ENCODE peak calls at places on chromosomes 7 and 10, in five cellular contexts. One of them, this sample, is unnamed.
A peak's percentile ranks its signal among the peaks of the same experiment; 100 is the strongest.

GRCh38 chr10:3500408-3500856 is 284.6 kb downstream of the KLF6 start:
- DNase-seq in uterus: no peak
- DNase-seq in OCI-LY7: no peak
- DNase-seq in upper lobe of right lung: peak; percentile 79
- DNase-seq in HCT116: no peak
- DNase-seq in this sample: peak; percentile 100

GRCh38 chr10:67115972-67116371 is 190.1 kb downstream of the LRRTM3 start:
- DNase-seq in uterus: no peak
- DNase-seq in OCI-LY7: no peak
- DNase-seq in upper lobe of right lung: no peak
- DNase-seq in HCT116: peak; percentile 51
- DNase-seq in this sample: peak; percentile 71

GRCh38 chr7:151199196-151199874 is 11.0 kb downstream of the H2BK1 start:
- DNase-seq in uterus: peak; percentile 48
- DNase-seq in OCI-LY7: no peak
- DNase-seq in upper lobe of right lung: no peak
- DNase-seq in HCT116: no peak
- DNase-seq in this sample: no peak

GRCh38 chr7:111424768-111425167 is 137.5 kb downstream of the IMMP2L start:
- DNase-seq in uterus: no peak
- DNase-seq in OCI-LY7: no peak
- DNase-seq in upper lobe of right lung: no peak
- DNase-seq in HCT116: no peak
- DNase-seq in this sample: peak; percentile 64

GRCh38 chr10:128642502-128642901 is 516.3 kb upstream of the MKI67 start:
- DNase-seq in uterus: no peak
- DNase-seq in OCI-LY7: no peak
- DNase-seq in upper lobe of right lung: no peak
- DNase-seq in HCT116: no peak
- DNase-seq in this sample: no peak

GRCh38 chr7:30062587-30062986 is 34.4 kb downstream of the PLEKHA8 start:
- DNase-seq in uterus: no peak
- DNase-seq in OCI-LY7: peak; percentile 62
- DNase-seq in upper lobe of right lung: no peak
- DNase-seq in HCT116: peak; percentile 13
- DNase-seq in this sample: peak; percentile 67

GRCh38 chr7:88693131-88693530 is 66.4 kb upstream of the ZNF804B start:
- DNase-seq in uterus: no peak
- DNase-seq in OCI-LY7: no peak
- DNase-seq in upper lobe of right lung: no peak
- DNase-seq in HCT116: no peak
- DNase-seq in this sample: no peak

GRCh38 chr10:68900427-68901105 is 549 bp upstream of the DDX50 start:
- DNase-seq in uterus: no peak
- DNase-seq in OCI-LY7: peak; percentile 6
- DNase-seq in upper lobe of right lung: peak; percentile 91
- DNase-seq in HCT116: no peak
- DNase-seq in this sample: no peak

GRCh38 chr7:786472-787255 is 45.6 kb upstream of the SUN1 start:
- DNase-seq in uterus: peak; percentile 83
- DNase-seq in OCI-LY7: peak; percentile 61
- DNase-seq in upper lobe of right lung: peak; percentile 85
- DNase-seq in HCT116: peak; percentile 18
- DNase-seq in this sample: peak; percentile 73

GRCh38 chr7:1415389-1415990 is 43.8 kb downstream of the MICALL2 start:
- DNase-seq in uterus: no peak
- DNase-seq in OCI-LY7: no peak
- DNase-seq in upper lobe of right lung: no peak
- DNase-seq in HCT116: no peak
- DNase-seq in this sample: no peak

GRCh38 chr7:116438274-116438673 is 61.3 kb upstream of the CAV2 start:
- DNase-seq in uterus: no peak
- DNase-seq in OCI-LY7: no peak
- DNase-seq in upper lobe of right lung: no peak
- DNase-seq in HCT116: no peak
- DNase-seq in this sample: peak; percentile 52

GRCh38 chr10:70378122-70378521 is 4.3 kb downstream of the LRRC20 start:
- DNase-seq in uterus: no peak
- DNase-seq in OCI-LY7: no peak
- DNase-seq in upper lobe of right lung: no peak
- DNase-seq in HCT116: peak; percentile 88
- DNase-seq in this sample: peak; percentile 77

GRCh38 chr7:150982348-150982747 is 4.2 kb upstream of the KCNH2 start:
- DNase-seq in uterus: no peak
- DNase-seq in OCI-LY7: no peak
- DNase-seq in upper lobe of right lung: no peak
- DNase-seq in HCT116: no peak
- DNase-seq in this sample: no peak

GRCh38 chr7:66267249-66267648 is 62.1 kb downstream of the TPST1 start:
- DNase-seq in uterus: peak; percentile 41
- DNase-seq in OCI-LY7: no peak
- DNase-seq in upper lobe of right lung: no peak
- DNase-seq in HCT116: no peak
- DNase-seq in this sample: peak; percentile 95

GRCh38 chr7:91310829-91311460 is 46.7 kb downstream of the FZD1 start:
- DNase-seq in uterus: peak; percentile 63
- DNase-seq in OCI-LY7: no peak
- DNase-seq in upper lobe of right lung: no peak
- DNase-seq in HCT116: no peak
- DNase-seq in this sample: peak; percentile 32

GRCh38 chr7:24926623-24927539 is 53.1 kb downstream of the OSBPL3 start:
- DNase-seq in uterus: no peak
- DNase-seq in OCI-LY7: no peak
- DNase-seq in upper lobe of right lung: no peak
- DNase-seq in HCT116: no peak
- DNase-seq in this sample: peak; percentile 83

GRCh38 chr7:82599910-82600309 is 156.3 kb upstream of the CACNA2D1 start:
- DNase-seq in uterus: no peak
- DNase-seq in OCI-LY7: no peak
- DNase-seq in upper lobe of right lung: no peak
- DNase-seq in HCT116: no peak
- DNase-seq in this sample: no peak
- H3K4me3 ChIP-seq in uterus: no peak overlapping the region
- H3K4me3 ChIP-seq in OCI-LY7: no peak overlapping the region
- H3K4me3 ChIP-seq in upper lobe of right lung: no peak overlapping the region
- H3K4me3 ChIP-seq in HCT116: no peak overlapping the region
- H3K4me3 ChIP-seq in this sample: no peak overlapping the region

GRCh38 chr7:47988496-47989386 is 9.3 kb upstream of the HUS1 start:
- DNase-seq in uterus: no peak
- DNase-seq in OCI-LY7: peak; percentile 27
- DNase-seq in upper lobe of right lung: no peak
- DNase-seq in HCT116: no peak
- DNase-seq in this sample: no peak
- TF ChIP-seq CTCF in uterus: no peak
- TF ChIP-seq CTCF in OCI-LY7: peak; percentile 82
- TF ChIP-seq CTCF in upper lobe of right lung: peak; percentile 28
- TF ChIP-seq CTCF in HCT116: peak; percentile 74
- TF ChIP-seq CTCF in this sample: peak; percentile 59

DNA sequence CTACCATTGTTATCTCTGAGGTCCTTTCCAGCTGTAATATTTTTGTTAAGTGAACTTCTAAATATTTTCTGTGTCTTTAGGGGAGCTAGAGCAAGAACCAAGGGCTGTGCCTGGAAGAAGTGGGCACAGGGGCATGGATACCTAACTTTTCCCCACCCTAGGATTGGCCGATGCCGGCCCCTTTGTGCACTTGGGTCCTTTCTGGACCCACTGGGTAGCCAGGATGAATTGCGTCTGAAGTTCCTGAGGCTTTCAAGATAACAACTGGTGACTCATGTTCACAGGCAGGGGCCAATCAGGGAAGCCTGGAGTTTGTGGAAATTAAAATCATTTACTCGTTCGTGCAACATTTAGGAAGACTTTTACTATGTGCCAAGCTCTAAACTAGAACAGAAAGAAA is 758 bp downstream of the DPCD start:
- DNase-seq in uterus: no peak
- DNase-seq in OCI-LY7: no peak
- DNase-seq in upper lobe of right lung: no peak
- DNase-seq in HCT116: peak; percentile 6
- DNase-seq in this sample: peak; percentile 56
- H3K4me3 ChIP-seq in uterus: peak overlapping the region; percentile 78
- H3K4me3 ChIP-seq in OCI-LY7: peak overlapping the region; percentile 83
- H3K4me3 ChIP-seq in upper lobe of right lung: peak overlapping the region; percentile 99
- H3K4me3 ChIP-seq in HCT116: peak overlapping the region; percentile 89
- H3K4me3 ChIP-seq in this sample: peak overlapping the region; percentile 99

GRCh38 chr10:29851241-29851640 is 208.1 kb downstream of the JCAD start:
- DNase-seq in uterus: no peak
- DNase-seq in OCI-LY7: no peak
- DNase-seq in upper lobe of right lung: no peak
- DNase-seq in HCT116: no peak
- DNase-seq in this sample: no peak
- TF ChIP-seq CTCF in uterus: no peak
- TF ChIP-seq CTCF in OCI-LY7: no peak
- TF ChIP-seq CTCF in upper lobe of right lung: no peak
- TF ChIP-seq CTCF in HCT116: no peak
- TF ChIP-seq CTCF in this sample: no peak

DNA sequence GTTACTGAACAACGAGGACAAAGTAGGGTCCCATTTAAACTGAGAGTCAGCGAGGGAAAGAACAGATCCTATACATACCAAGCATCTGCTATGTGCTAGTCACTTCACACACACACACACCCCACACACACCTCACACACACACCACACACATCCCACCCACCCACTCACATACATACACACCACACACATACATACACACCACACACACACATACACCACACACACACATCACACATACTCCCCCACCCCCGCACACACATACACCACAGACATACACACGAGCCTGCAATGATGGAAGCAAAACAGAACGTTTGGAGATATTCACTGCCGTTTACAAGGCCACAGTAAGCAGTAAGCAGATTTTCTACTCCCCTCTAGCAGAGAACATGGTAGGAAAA is 608 bp upstream of the GRB10 start:
- DNase-seq in uterus: no peak
- DNase-seq in OCI-LY7: no peak
- DNase-seq in upper lobe of right lung: no peak
- DNase-seq in HCT116: no peak
- DNase-seq in this sample: no peak
- H3K4me3 ChIP-seq in uterus: no peak overlapping the region
- H3K4me3 ChIP-seq in OCI-LY7: no peak overlapping the region
- H3K4me3 ChIP-seq in upper lobe of right lung: peak overlapping the region; percentile 52
- H3K4me3 ChIP-seq in HCT116: no peak overlapping the region
- H3K4me3 ChIP-seq in this sample: peak overlapping the region; percentile 53

GRCh38 chr10:21343087-21343486 is 182.4 kb downstream of the SKIDA1 start:
- DNase-seq in uterus: no peak
- DNase-seq in OCI-LY7: no peak
- DNase-seq in upper lobe of right lung: no peak
- DNase-seq in HCT116: no peak
- DNase-seq in this sample: no peak

GRCh38 chr10:21336476-21337170 is 188.9 kb downstream of the SKIDA1 start:
- DNase-seq in uterus: peak; percentile 24
- DNase-seq in OCI-LY7: no peak
- DNase-seq in upper lobe of right lung: no peak
- DNase-seq in HCT116: peak; percentile 84
- DNase-seq in this sample: peak; percentile 97

GRCh38 chr10:21340341-21340740 is 185.1 kb downstream of the SKIDA1 start:
- DNase-seq in uterus: no peak
- DNase-seq in OCI-LY7: no peak
- DNase-seq in upper lobe of right lung: peak; percentile 23
- DNase-seq in HCT116: no peak
- DNase-seq in this sample: no peak

GRCh38 chr10:21334891-21335696 is 190.4 kb downstream of the SKIDA1 start:
- DNase-seq in uterus: peak; percentile 72
- DNase-seq in OCI-LY7: no peak
- DNase-seq in upper lobe of right lung: no peak
- DNase-seq in HCT116: no peak
- DNase-seq in this sample: peak; percentile 94

DNA sequence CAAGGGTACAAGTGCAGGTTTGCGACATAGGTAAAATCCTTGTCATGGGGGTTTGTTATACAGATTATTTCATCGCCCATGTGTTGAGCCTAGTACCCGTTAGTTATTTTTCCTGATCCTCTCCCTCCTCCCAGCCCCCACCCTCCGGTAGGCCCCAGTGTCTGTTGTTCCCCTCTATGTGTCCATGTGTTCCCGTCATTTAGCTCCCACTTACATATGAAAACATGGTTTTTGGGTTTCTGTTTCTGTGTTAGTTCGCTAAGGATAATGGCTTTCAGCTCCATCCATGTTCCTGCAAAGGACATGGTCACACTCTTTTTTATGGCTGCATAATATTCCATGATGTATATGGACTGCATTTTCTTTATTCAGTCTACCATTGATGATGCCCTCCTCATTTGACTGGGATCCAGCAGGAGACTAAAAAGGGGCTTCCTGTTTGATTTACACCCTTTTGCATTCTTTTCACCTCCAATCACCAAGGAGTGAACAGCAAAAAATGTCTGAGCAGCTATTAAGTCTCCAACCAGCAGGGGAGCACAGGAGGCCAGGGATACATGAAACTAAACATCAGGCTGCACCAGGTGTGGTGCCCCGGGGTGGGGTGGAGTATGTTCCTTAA is 188.2 kb downstream of the SKIDA1 start:
- DNase-seq in uterus: no peak
- DNase-seq in OCI-LY7: no peak
- DNase-seq in upper lobe of right lung: no peak
- DNase-seq in HCT116: no peak
- DNase-seq in this sample: no peak
- TF ChIP-seq CTCF in uterus: no peak
- TF ChIP-seq CTCF in OCI-LY7: no peak
- TF ChIP-seq CTCF in upper lobe of right lung: no peak
- TF ChIP-seq CTCF in HCT116: peak; percentile 30
- TF ChIP-seq CTCF in this sample: no peak

DNA sequence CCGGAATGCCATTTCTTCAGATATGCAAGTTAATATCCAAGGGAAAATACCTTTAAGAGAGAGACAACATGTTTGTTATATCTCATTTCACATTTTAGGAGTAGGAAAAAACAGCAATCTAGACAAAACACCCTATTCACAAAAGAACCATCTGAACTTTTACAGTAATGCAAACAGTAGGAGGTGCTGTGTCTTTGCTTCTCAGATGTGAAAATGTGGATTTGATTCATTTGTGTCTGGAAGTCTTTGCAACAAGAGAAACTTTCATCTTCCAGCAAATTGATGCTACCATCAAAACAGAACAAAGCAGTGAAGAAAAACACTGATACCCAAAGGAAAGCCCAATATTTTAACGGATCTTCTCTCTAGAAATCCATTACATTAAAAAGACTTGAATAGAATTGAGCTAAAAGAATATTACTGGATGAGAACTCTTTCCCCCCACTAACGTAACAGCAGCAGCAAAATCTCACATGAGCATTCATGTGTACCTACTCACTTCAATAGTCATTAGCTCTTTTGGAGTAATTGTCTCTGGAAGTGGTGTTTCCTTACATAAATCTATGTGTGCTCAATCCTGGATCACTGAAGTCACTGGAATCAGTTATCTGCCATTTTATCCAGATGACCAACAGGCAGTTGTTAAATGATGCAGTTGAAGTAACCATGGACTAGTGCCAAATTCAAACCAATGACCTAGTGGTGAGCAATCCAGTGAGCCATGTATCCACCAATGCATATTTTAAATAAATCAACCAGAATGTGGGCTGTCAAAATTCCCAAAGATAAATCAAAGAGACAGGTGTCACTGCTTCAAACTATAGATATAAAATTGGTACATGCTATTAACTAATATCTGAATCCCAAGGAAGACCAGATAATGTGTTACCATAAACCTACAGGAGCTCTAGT is 1.8 kb downstream of the SEMA3C start:
- DNase-seq in uterus: no peak
- DNase-seq in OCI-LY7: no peak
- DNase-seq in upper lobe of right lung: no peak
- DNase-seq in HCT116: no peak
- DNase-seq in this sample: peak; percentile 91
- H3K4me3 ChIP-seq in uterus: peak overlapping the region; percentile 67
- H3K4me3 ChIP-seq in OCI-LY7: no peak overlapping the region
- H3K4me3 ChIP-seq in upper lobe of right lung: peak overlapping the region; percentile 62
- H3K4me3 ChIP-seq in HCT116: peak overlapping the region; percentile 68
- H3K4me3 ChIP-seq in this sample: no peak overlapping the region

This sample was measured in cardiac fibroblast.